ENCODE peak calls at places on chromosomes 6 and 20, in ten cellular contexts. A is esophagus muscularis mucosa; N is fibroblast of lung; W is pancreas; V is DND-41; D is effector memory CD4-positive, alpha-beta T cell; C is colonic mucosa; J is lung; I is PC-3; U is aorta. M is an unnamed sample. For H3K4me1, the result is how much of the 10 kb centered on the place peaks cover.

GRCh38 chr6:89321571-89321970 is 6.5 kb upstream of the GABRR2 start:
- DNase-seq in N (no peak), J (peak), C (no peak), A (no peak), D (no peak), W (no peak), V (no peak), I (no peak), U (no peak), M (no peak)

GRCh38 chr20:13259921-13260320 is 38.8 kb downstream of the ISM1 start:
- DNase-seq in J (no peak), A (no peak), I (no peak), N (no peak), C (no peak), V (no peak), U (no peak), D (no peak), W (peak), M (no peak)

GRCh38 chr6:12485226-12485764 is 195.1 kb downstream of the EDN1 start:
- DNase-seq in J (no peak), A (no peak), C (no peak), V (no peak), I (peak), N (no peak), W (no peak), D (no peak), U (no peak), M (no peak)

GRCh38 chr6:136990754-136991153 is 54.0 kb downstream of the IL20RA start:
- DNase-seq in D (no peak), A (no peak), I (no peak), W (no peak), C (no peak), N (no peak), J (no peak), V (no peak), U (no peak), M (no peak)

GRCh38 chr6:161439093-161439492 is 165.2 kb upstream of the AGPAT4 start:
- DNase-seq in W (no peak), D (no peak), C (no peak), A (no peak), V (no peak), N (peak), U (no peak), J (no peak), I (peak), M (no peak)

GRCh38 chr6:25485820-25486559 is 166.0 kb upstream of the SCGN start:
- DNase-seq in I (no peak), W (peak), V (no peak), C (no peak), D (no peak), A (no peak), U (no peak), N (no peak), J (no peak), M (no peak)

GRCh38 chr6:20092071-20092566 is 120.2 kb downstream of the MBOAT1 start:
- DNase-seq in W (no peak), J (no peak), C (no peak), A (no peak), D (no peak), U (no peak), V (peak), N (peak), I (peak), M (no peak)

GRCh38 chr20:21702553-21703467 is 2.7 kb upstream of the PAX1 start:
- DNase-seq in U (peak), A (no peak), V (no peak), I (no peak), W (peak), N (peak), C (peak), J (peak), D (no peak), M (no peak)

GRCh38 chr20:53497246-53497645 is 96.4 kb downstream of the ZNF217 start:
- DNase-seq in V (no peak), N (no peak), D (no peak), W (no peak), C (no peak), J (no peak), U (no peak), A (peak), I (no peak), M (no peak)
- H3K27ac ChIP-seq in V (no peak), N (no peak), D (no peak), W (no peak), C (no peak), J (no peak), U (no peak), A (no peak), I (no peak), M (no peak)

DNA sequence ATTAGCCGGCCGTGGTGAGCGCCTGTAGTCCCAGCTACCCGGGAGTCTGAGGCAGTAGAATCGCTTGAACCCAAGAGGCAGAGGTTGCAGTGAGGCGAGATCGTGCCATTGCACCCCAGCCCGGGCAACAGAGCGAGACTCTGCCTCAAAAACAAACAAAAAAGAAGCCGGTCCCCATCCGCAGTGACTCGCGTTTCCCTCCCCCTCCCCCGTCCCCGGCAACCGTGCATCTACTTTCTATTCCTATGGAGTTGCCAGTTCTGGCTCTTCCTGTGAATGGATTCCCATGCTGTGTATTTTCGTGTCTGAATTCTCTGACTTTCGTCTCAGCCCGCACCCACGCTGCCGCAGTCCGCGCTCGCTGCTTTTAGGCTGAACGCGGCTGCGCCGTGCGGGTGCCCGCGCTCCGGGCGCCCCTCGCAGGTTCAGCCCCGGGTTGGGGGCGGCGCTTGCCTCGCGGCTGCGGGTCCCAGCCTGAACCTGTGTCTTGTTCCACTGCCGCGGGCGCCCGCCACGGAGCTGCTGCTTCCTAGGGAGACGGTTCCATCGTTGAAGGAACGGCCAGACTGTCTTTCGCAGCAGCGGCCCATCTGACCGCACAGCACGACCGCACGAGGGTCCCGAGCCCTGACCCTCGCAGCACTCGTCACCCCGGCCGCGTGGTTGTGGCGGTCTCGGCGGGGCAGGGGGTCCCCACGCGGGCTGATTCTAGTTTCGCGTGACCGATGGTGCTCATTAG is 1.1 kb upstream of the MRGBP start:
- DNase-seq in C (peak), V (peak), J (no peak), I (peak), A (no peak), W (peak), D (peak), U (no peak), N (peak), M (peak)
- H3K4me1 ChIP-seq in C (under half), V (under half), J (under half), I (under half), A (half or more), W (under half), D (under half), U (under half), N (under half), M (under half)

GRCh38 chr6:37265031-37265430 is 7.1 kb upstream of the TMEM217 start:
- DNase-seq in U (no peak), D (no peak), J (no peak), I (no peak), C (no peak), A (no peak), N (peak), V (no peak), W (no peak), M (no peak)
- H3K27ac ChIP-seq in U (no peak), D (no peak), J (no peak), I (no peak), C (no peak), A (no peak), N (no peak), V (peak), W (no peak), M (no peak)

GRCh38 chr20:59940129-59940955 is at the start of the genes FAM217B and PPP1R3D:
- DNase-seq in N (peak), W (peak), U (peak), D (peak), I (peak), V (peak), C (peak), J (peak), A (peak), M (peak)

GRCh38 chr20:59939052-59939878 is 840 bp downstream of the PPP1R3D start:
- DNase-seq in A (no peak), W (peak), N (peak), J (no peak), D (no peak), I (peak), V (no peak), U (peak), C (peak), M (peak)

GRCh38 chr20:59942245-59942644 is 2.1 kb downstream of the FAM217B start:
- DNase-seq in I (no peak), V (no peak), D (no peak), N (no peak), J (no peak), A (no peak), U (no peak), C (no peak), W (no peak), M (no peak)

GRCh38 chr20:59939879-59940128 is 301 bp downstream of the PPP1R3D start:
- DNase-seq in V (no peak), D (no peak), A (no peak), J (no peak), N (no peak), C (no peak), U (peak), W (peak), I (no peak), M (no peak)

GRCh38 chr20:59940956-59941294 is 736 bp downstream of the FAM217B start:
- DNase-seq in A (no peak), C (no peak), W (no peak), U (no peak), D (no peak), N (no peak), J (no peak), V (no peak), I (no peak), M (no peak)
- H3K4me1 ChIP-seq in A (half or more), C (under half), W (under half), U (under half), D (under half), N (under half), J (under half), V (under half), I (under half), M (under half)

GRCh38 chr6:2665169-2666070 is 85.3 kb downstream of the MYLK4 start:
- DNase-seq in W (no peak), U (no peak), A (peak), C (no peak), N (peak), J (no peak), D (no peak), I (no peak), V (no peak), M (no peak)
- H3K27ac ChIP-seq in W (no peak), U (no peak), A (no peak), C (no peak), N (no peak), J (no peak), D (no peak), I (no peak), V (no peak), M (no peak)

GRCh38 chr20:17645546-17646208 is 36.4 kb downstream of the RRBP1 start:
- DNase-seq in J (no peak), A (no peak), C (no peak), W (peak), V (no peak), I (no peak), N (no peak), U (peak), D (no peak), M (no peak)
- H3K4me1 ChIP-seq in J (under half), A (half or more), C (under half), W (half or more), V (under half), I (under half), N (under half), U (under half), D (under half), M (under half)

GRCh38 chr6:38154731-38155130 is 335.2 kb downstream of the ZFAND3 start:
- DNase-seq in D (no peak), J (no peak), U (no peak), V (no peak), I (no peak), N (no peak), A (no peak), C (no peak), W (no peak), M (no peak)

GRCh38 chr6:38153511-38153910 is 334.0 kb downstream of the ZFAND3 start:
- DNase-seq in W (no peak), A (no peak), C (no peak), I (no peak), U (no peak), N (no peak), J (no peak), V (no peak), D (no peak), M (no peak)

GRCh38 chr6:38153076-38153475 is 333.5 kb downstream of the ZFAND3 start:
- DNase-seq in C (no peak), N (no peak), A (no peak), I (no peak), J (no peak), D (no peak), W (no peak), U (no peak), V (no peak), M (no peak)

GRCh38 chr6:38155144-38155543 is 335.6 kb downstream of the ZFAND3 start:
- DNase-seq in J (no peak), D (no peak), A (no peak), I (no peak), V (no peak), C (no peak), U (no peak), N (no peak), W (no peak), M (no peak)

GRCh38 chr6:38153946-38154345 is 334.4 kb downstream of the ZFAND3 start:
- DNase-seq in D (no peak), U (no peak), W (no peak), V (no peak), A (no peak), C (no peak), I (no peak), J (no peak), N (no peak), M (no peak)
- H3K27ac ChIP-seq in D (no peak), U (no peak), W (no peak), V (no peak), A (no peak), C (no peak), I (no peak), J (no peak), N (no peak), M (no peak)

DNA sequence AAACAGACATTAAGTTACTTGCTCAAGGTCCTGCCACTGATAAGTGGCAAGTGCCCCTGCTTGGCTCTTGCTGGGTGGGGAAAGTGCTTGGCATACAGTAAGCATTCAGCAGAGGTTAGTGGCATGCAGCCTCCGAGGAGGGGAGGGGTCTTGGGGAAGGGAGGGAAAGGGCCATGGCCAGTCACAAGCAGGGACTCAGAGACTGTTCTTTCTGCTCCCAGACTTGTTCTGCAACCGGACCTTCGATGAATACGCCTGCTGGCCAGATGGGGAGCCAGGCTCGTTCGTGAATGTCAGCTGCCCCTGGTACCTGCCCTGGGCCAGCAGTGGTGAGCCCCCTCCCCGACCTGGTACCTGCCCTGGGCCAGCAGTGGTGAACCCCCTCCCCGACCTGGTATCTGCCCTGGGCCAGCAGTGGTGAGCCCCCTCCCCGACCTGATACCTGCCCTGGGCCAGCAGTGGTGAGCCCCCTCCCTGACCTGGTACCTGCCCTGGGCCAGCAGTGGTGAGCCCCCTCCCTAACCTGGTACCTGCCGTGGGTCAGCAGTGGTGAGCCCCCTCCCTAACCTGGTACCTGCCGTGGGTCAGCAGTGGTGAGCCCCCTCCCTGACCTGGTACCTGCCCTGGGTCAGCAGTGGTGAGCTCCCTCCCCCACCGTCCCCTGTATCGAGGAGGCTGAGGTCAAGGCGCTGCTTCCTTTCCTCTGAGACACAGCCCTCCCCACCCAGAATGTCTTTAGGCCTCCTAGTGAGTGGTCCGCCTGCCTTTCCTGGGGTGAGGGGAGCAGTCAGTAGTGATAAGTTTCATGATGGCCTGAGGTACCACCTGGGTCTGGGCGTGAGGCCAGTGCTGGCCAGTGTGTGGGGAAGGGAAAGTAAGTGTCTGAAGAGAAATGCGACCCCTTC is 8.9 kb downstream of the GLP1R start:
- DNase-seq in I (no peak), A (no peak), W (no peak), J (no peak), V (no peak), D (no peak), U (no peak), C (no peak), N (no peak), M (no peak)
- H3K4me1 ChIP-seq in I (under half), A (under half), W (under half), J (under half), V (under half), D (under half), U (under half), C (under half), N (under half), M (under half)

GRCh38 chr6:149847943-149848267 is 16.3 kb downstream of the LRP11 start:
- DNase-seq in W (no peak), N (peak), J (no peak), C (no peak), V (no peak), U (no peak), I (no peak), D (no peak), A (no peak), M (no peak)
- H3K27ac ChIP-seq in W (no peak), N (peak), J (no peak), C (no peak), V (no peak), U (no peak), I (peak), D (no peak), A (no peak), M (no peak)

M was measured in naive thymus-derived CD4-positive, alpha-beta T cell.